ENCODE peak calls at places on chromosome 7, in four cellular contexts. H is neuronal stem cell, Z is IMR-90, U is H1. Y is an unnamed sample. For H3K36me3, the result is how much of the 10 kb centered on the place peaks cover.

GRCh38 chr7:11009631-11010030 is 36.0 kb downstream of the PHF14 start:
- DNase-seq in Z (no peak), H (no peak), U (no peak), Y (no peak)

GRCh38 chr7:137363683-137364082 is 20.1 kb upstream of the PTN start:
- DNase-seq in U (no peak), H (no peak), Z (no peak), Y (no peak)

GRCh38 chr7:113796557-113796956 is 122.3 kb downstream of the PPP1R3A start:
- DNase-seq in Z (peak), U (no peak), H (no peak), Y (peak)

GRCh38 chr7:73668103-73668937 is 689 bp downstream of the VPS37D start:
- DNase-seq in U (no peak), Z (no peak), H (no peak), Y (no peak)

GRCh38 chr7:81662531-81662930 is 107.3 kb downstream of the HGF start:
- DNase-seq in Z (no peak), U (no peak), H (no peak), Y (no peak)

GRCh38 chr7:74173074-74173473 is 1.1 kb upstream of the EIF4H start:
- DNase-seq in H (no peak), Z (no peak), U (no peak), Y (no peak)

GRCh38 chr7:129786179-129786514 is 166.6 kb downstream of the UBE2H start:
- DNase-seq in U (no peak), Z (no peak), H (no peak), Y (no peak)

GRCh38 chr7:106216517-106217088 is 68.2 kb downstream of the NAMPT start:
- DNase-seq in H (no peak), Z (peak), U (no peak), Y (peak)

GRCh38 chr7:112692333-112692732 is 97.9 kb downstream of the TMEM168 start:
- DNase-seq in H (no peak), U (no peak), Z (no peak), Y (no peak)

GRCh38 chr7:11317766-11318165 is 344.1 kb downstream of the PHF14 start:
- DNase-seq in U (no peak), H (no peak), Z (no peak), Y (no peak)

GRCh38 chr7:44183386-44183785 is 5.9 kb downstream of the GCK start:
- DNase-seq in Z (no peak), H (no peak), U (no peak), Y (no peak)

GRCh38 chr7:135001390-135002165 is 15.3 kb downstream of the AGBL3 start:
- DNase-seq in U (no peak), Z (no peak), H (no peak), Y (no peak)

DNA sequence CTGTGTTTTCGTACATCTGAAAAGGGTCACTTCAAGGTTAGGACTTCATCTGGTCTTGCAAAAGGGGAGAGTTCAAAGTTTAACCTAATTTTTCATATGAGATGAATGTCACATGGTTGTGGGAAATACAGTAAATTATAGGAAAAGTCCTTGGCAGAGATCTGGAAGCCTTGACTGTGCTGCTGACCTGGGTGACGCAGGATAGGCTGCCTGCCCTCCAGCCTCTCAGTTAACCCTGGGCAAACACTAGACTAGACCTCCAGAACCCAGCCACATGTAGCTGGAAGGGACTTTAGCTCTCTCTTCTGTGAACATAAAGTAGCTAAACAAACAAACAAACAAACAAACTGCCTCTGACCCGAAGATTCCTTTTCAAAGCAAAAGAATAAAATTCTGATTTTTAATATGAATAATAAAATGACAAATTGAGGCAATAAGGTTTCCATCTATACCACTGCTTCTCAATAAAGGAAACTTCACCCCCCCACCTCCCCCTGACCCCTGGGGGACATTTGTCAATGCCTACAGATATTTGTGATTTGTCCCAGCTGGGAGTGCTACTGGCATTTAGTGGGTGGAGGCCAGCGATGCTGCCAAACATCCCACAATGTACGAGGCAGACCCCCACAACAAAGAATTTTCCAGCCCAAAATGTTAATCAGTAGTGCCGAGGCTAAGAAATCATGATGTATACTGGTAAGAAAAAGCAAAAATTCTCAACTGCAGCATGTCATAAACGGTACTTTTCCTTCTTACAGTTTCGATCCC is 75.2 kb upstream of the PRR15 start:
- DNase-seq in H (no peak), Z (no peak), U (no peak), Y (no peak)
- H4K8ac ChIP-seq in H (no peak), Z (no peak), U (no peak), Y (no peak)

GRCh38 chr7:123820864-123821263 is 24.1 kb upstream of the HYAL4 start:
- DNase-seq in U (no peak), Z (no peak), H (no peak), Y (no peak)

GRCh38 chr7:123828805-123829204 is 16.2 kb upstream of the HYAL4 start:
- DNase-seq in Z (no peak), H (no peak), U (no peak), Y (no peak)

GRCh38 chr7:123821320-123821719 is 23.6 kb upstream of the HYAL4 start:
- DNase-seq in H (no peak), Z (no peak), U (no peak), Y (no peak)

GRCh38 chr7:123823898-123824753 is 20.8 kb upstream of the HYAL4 start:
- DNase-seq in H (no peak), U (no peak), Z (no peak), Y (no peak)

DNA sequence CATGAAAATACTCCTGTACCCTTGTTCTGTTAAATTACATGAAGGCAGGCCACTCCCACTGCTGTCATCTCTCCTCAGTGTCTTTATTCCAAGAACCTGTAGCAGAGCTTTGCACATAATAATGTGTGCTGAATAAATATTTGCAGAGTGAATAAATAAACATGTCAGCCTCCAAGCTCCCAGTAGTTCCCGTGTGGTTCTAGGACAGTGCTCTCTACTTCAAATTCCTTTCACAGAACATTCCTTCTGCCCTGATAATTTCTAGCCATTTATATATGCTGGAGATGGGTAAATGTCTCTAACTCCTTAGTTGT is 20.3 kb upstream of the HYAL4 start:
- DNase-seq in Z (no peak), U (no peak), H (no peak), Y (no peak)
- H3K4me3 ChIP-seq in Z (no peak), U (no peak), H (no peak), Y (no peak)

GRCh38 chr7:22291979-22292378 is 65.0 kb downstream of the RAPGEF5 start:
- DNase-seq in H (no peak), U (no peak), Z (no peak), Y (no peak)
- H3K36me3 ChIP-seq in H (under half), U (under half), Z (under half), Y (under half)

GRCh38 chr7:125347264-125347663 is 417.6 kb upstream of the POT1 start:
- DNase-seq in Z (no peak), H (no peak), U (no peak), Y (no peak)
- H4K8ac ChIP-seq in Z (no peak), H (no peak), U (no peak), Y (no peak)

GRCh38 chr7:95608344-95609173 is 12.2 kb upstream of the PDK4 start:
- DNase-seq in Z (peak), U (no peak), H (peak), Y (peak)
- H3K4me3 ChIP-seq in Z (no peak), U (no peak), H (no peak), Y (no peak)

GRCh38 chr7:158649279-158649678 is 55.3 kb downstream of the NCAPG2 start:
- DNase-seq in U (no peak), Z (peak), H (no peak), Y (no peak)

GRCh38 chr7:158648787-158649186 is 55.8 kb downstream of the NCAPG2 start:
- DNase-seq in H (no peak), Z (no peak), U (no peak), Y (no peak)

GRCh38 chr7:158648168-158648567 is 56.4 kb downstream of the NCAPG2 start:
- DNase-seq in H (no peak), Z (no peak), U (no peak), Y (no peak)

GRCh38 chr7:158651968-158652555 is 52.5 kb downstream of the NCAPG2 start:
- DNase-seq in U (no peak), Z (no peak), H (no peak), Y (no peak)

GRCh38 chr7:158650821-158651225 is 53.8 kb downstream of the NCAPG2 start:
- DNase-seq in U (no peak), Z (peak), H (no peak), Y (no peak)
- H3K36me3 ChIP-seq in U (under half), Z (under half), H (half or more), Y (under half)

DNA sequence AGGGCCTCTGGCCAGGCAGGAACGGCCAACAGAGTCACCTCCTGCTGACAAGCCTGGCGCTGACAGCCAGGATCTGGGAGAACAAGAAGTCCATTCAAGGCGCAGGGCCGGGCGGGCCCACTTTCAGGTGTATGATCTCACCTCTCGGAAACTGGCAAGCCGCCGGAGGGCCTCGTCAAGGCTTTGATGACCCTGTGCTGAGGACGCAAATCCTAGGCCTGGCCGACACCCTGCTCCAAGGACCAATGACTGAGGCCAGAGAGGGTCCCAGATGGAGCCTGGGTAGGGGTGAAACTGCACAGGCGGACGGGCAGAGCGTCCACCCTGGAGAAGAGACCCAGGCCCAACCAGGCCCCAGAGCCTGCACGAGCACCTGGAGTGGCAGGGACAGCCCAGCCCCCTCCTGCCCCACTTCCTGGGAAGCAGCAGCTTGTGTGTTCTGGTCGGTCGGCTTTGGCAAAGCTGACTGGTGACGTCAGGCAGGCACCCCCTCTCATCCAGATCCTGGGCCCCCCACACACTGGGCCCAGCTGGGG is 30.6 kb downstream of the MYL10 start:
- DNase-seq in H (no peak), U (no peak), Z (no peak), Y (no peak)
- H4K8ac ChIP-seq in H (no peak), U (no peak), Z (no peak), Y (no peak)

GRCh38 chr7:15682751-15683150 is 3.7 kb downstream of the MEOX2 start:
- DNase-seq in H (no peak), Z (no peak), U (no peak), Y (no peak)

GRCh38 chr7:15685358-15686181 is 913 bp downstream of the MEOX2 start:
- DNase-seq in H (peak), Z (peak), U (peak), Y (peak)

GRCh38 chr7:15684834-15685233 is 1.6 kb downstream of the MEOX2 start:
- DNase-seq in U (no peak), Z (no peak), H (peak), Y (no peak)

GRCh38 chr7:15686209-15686956 is at the start of gene MEOX2:
- DNase-seq in H (peak), U (peak), Z (peak), Y (peak)

GRCh38 chr7:15684036-15684815 is 2.3 kb downstream of the MEOX2 start:
- DNase-seq in Z (no peak), U (no peak), H (no peak), Y (no peak)
- H3K4me3 ChIP-seq in Z (no peak), U (no peak), H (no peak), Y (no peak)

DNA sequence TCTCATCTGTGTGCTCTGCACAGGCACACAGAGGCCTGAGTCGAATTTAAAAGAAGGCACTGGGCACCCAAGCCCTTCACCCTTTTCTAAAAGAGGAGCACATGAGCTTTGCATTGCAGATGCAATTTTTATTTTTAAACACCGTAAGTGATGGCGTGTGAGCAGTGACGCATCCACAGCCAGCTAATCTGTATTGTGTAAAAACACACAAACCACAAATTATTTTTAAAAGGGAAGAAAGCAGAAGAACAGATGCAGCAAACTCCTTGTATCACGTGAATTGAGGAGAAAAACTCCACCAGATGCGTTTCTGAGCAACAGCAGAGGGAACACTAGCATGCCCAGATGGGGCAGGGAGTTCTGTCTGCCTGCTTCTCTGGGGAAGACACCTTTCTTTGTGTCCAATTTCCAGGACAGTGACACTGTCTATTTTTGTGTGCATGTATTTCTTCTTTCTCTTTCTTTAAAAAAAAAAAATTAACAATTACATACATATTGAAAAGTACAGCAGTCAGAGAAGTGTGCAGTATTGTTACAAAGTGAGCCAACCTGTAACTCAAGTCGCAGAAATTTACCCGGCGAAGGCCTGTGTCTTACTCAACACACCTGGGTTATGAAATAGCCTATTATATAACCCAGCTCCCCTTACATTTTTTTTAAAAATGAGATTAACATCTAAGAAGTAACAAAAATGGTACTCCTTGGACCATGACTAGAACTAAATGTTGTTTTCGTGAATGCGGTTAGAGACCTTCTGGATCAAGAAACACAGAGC is 39.2 kb downstream of the EEPD1 start:
- DNase-seq in H (no peak), U (no peak), Z (peak), Y (no peak)
- H3K36me3 ChIP-seq in H (under half), U (under half), Z (under half), Y (under half)